ENCODE peak calls at places on chromosome 5, in six cellular contexts. V is nucleus accumbens, R is globus pallidus, D is hypothalamus, G is WERI-Rb-1, A is esophagus squamous epithelium. B is an unnamed sample.

GRCh38 chr5:180332051-180332517 is 21.1 kb downstream of the GFPT2 start:
- DNase-seq in V (no peak), R (no peak), D (no peak), G (no peak), A (no peak), B (peak)

GRCh38 chr5:89932771-89933181 is 476.8 kb downstream of the CETN3 start:
- DNase-seq in V (no peak), R (no peak), D (no peak), G (no peak), A (no peak), B (no peak)

GRCh38 chr5:100188339-100188738 is 346.8 kb upstream of the FAM174A start:
- DNase-seq in V (no peak), R (no peak), D (no peak), G (no peak), A (no peak), B (no peak)

GRCh38 chr5:106311230-106311629 is 1359.5 kb downstream of the EFNA5 start:
- DNase-seq in V (no peak), R (no peak), D (no peak), G (no peak), A (no peak), B (no peak)

GRCh38 chr5:34416501-34417008 is 239.6 kb upstream of the RAI14 start:
- DNase-seq in V (no peak), R (no peak), D (no peak), G (no peak), A (no peak), B (no peak)

GRCh38 chr5:115494570-115495289 is 49.8 kb downstream of the FEM1C start:
- DNase-seq in V (no peak), R (no peak), D (no peak), G (no peak), A (no peak), B (no peak)

GRCh38 chr5:124000558-124000957 is 488.6 kb downstream of the CSNK1G3 start:
- DNase-seq in V (no peak), R (no peak), D (no peak), G (no peak), A (no peak), B (no peak)

GRCh38 chr5:107554776-107555424 is 115.8 kb downstream of the EFNA5 start:
- DNase-seq in V (no peak), R (no peak), D (no peak), G (no peak), A (no peak), B (no peak)

GRCh38 chr5:167985373-167985772 is 306.1 kb upstream of the WWC1 start:
- DNase-seq in V (no peak), R (no peak), D (no peak), G (no peak), A (no peak), B (no peak)